ENCODE peak calls at places on chromosomes 6 and 20, in nine cellular contexts. One of them, this sample, is unnamed.

GRCh38 chr6:52325695-52326471 is 36.1 kb upstream of the PAQR8 start:
- DNase-seq in left colon: peak
- DNase-seq in kidney: no peak
- DNase-seq in germinal center: no peak
- DNase-seq in activated naive CD8-positive, alpha-beta T cell treated with anti-CD3 and anti-CD28 coated beads for 36 hours: no peak
- DNase-seq in mesenchymal stem cell: peak
- DNase-seq in effector CD4-positive, alpha-beta T cell: no peak
- DNase-seq in activated CD8-positive, alpha-beta memory T cell treated with anti-CD3 and anti-CD28 coated beads, Interleukin-2, amount 50 U/mL, for 4 hours: no peak
- DNase-seq in CD14-positive monocyte: no peak
- DNase-seq in this sample: no peak

GRCh38 chr20:43409041-43409913 is 48.4 kb upstream of the SRSF6 start:
- DNase-seq in kidney: no peak
- DNase-seq in activated naive CD8-positive, alpha-beta T cell treated with anti-CD3 and anti-CD28 coated beads for 36 hours: no peak
- DNase-seq in mesenchymal stem cell: peak
- DNase-seq in activated CD8-positive, alpha-beta memory T cell treated with anti-CD3 and anti-CD28 coated beads, Interleukin-2, amount 50 U/mL, for 4 hours: no peak
- DNase-seq in effector CD4-positive, alpha-beta T cell: no peak
- DNase-seq in left colon: no peak
- DNase-seq in germinal center: no peak
- DNase-seq in CD14-positive monocyte: no peak
- DNase-seq in this sample: no peak

GRCh38 chr6:1586256-1586655 is 23.5 kb upstream of the FOXC1 start:
- DNase-seq in germinal center: no peak
- DNase-seq in effector CD4-positive, alpha-beta T cell: no peak
- DNase-seq in CD14-positive monocyte: no peak
- DNase-seq in activated naive CD8-positive, alpha-beta T cell treated with anti-CD3 and anti-CD28 coated beads for 36 hours: no peak
- DNase-seq in kidney: no peak
- DNase-seq in activated CD8-positive, alpha-beta memory T cell treated with anti-CD3 and anti-CD28 coated beads, Interleukin-2, amount 50 U/mL, for 4 hours: no peak
- DNase-seq in left colon: no peak
- DNase-seq in mesenchymal stem cell: no peak
- DNase-seq in this sample: no peak

GRCh38 chr6:65110031-65110430 is 597.0 kb downstream of the EYS start:
- DNase-seq in effector CD4-positive, alpha-beta T cell: no peak
- DNase-seq in left colon: no peak
- DNase-seq in activated naive CD8-positive, alpha-beta T cell treated with anti-CD3 and anti-CD28 coated beads for 36 hours: no peak
- DNase-seq in germinal center: no peak
- DNase-seq in mesenchymal stem cell: peak
- DNase-seq in CD14-positive monocyte: no peak
- DNase-seq in kidney: no peak
- DNase-seq in activated CD8-positive, alpha-beta memory T cell treated with anti-CD3 and anti-CD28 coated beads, Interleukin-2, amount 50 U/mL, for 4 hours: no peak
- DNase-seq in this sample: no peak

GRCh38 chr20:4091332-4092135 is 76.2 kb upstream of the RNF24 start:
- DNase-seq in germinal center: peak
- DNase-seq in activated CD8-positive, alpha-beta memory T cell treated with anti-CD3 and anti-CD28 coated beads, Interleukin-2, amount 50 U/mL, for 4 hours: peak
- DNase-seq in CD14-positive monocyte: no peak
- DNase-seq in left colon: no peak
- DNase-seq in effector CD4-positive, alpha-beta T cell: no peak
- DNase-seq in mesenchymal stem cell: peak
- DNase-seq in activated naive CD8-positive, alpha-beta T cell treated with anti-CD3 and anti-CD28 coated beads for 36 hours: peak
- DNase-seq in kidney: no peak
- DNase-seq in this sample: no peak

GRCh38 chr6:137867685-137868509 is 838 bp downstream of the TNFAIP3 start:
- DNase-seq in activated naive CD8-positive, alpha-beta T cell treated with anti-CD3 and anti-CD28 coated beads for 36 hours: no peak
- DNase-seq in effector CD4-positive, alpha-beta T cell: peak
- DNase-seq in germinal center: peak
- DNase-seq in mesenchymal stem cell: peak
- DNase-seq in activated CD8-positive, alpha-beta memory T cell treated with anti-CD3 and anti-CD28 coated beads, Interleukin-2, amount 50 U/mL, for 4 hours: peak
- DNase-seq in kidney: peak
- DNase-seq in left colon: peak
- DNase-seq in CD14-positive monocyte: no peak
- DNase-seq in this sample: no peak

GRCh38 chr20:10636326-10636818 is 37.4 kb downstream of the JAG1 start:
- DNase-seq in left colon: no peak
- DNase-seq in effector CD4-positive, alpha-beta T cell: no peak
- DNase-seq in activated CD8-positive, alpha-beta memory T cell treated with anti-CD3 and anti-CD28 coated beads, Interleukin-2, amount 50 U/mL, for 4 hours: no peak
- DNase-seq in mesenchymal stem cell: peak
- DNase-seq in activated naive CD8-positive, alpha-beta T cell treated with anti-CD3 and anti-CD28 coated beads for 36 hours: no peak
- DNase-seq in CD14-positive monocyte: no peak
- DNase-seq in kidney: peak
- DNase-seq in germinal center: no peak
- DNase-seq in this sample: no peak

GRCh38 chr20:13022401-13023170 is 13.8 kb downstream of the SPTLC3 start:
- DNase-seq in effector CD4-positive, alpha-beta T cell: no peak
- DNase-seq in mesenchymal stem cell: peak
- DNase-seq in kidney: no peak
- DNase-seq in germinal center: no peak
- DNase-seq in activated naive CD8-positive, alpha-beta T cell treated with anti-CD3 and anti-CD28 coated beads for 36 hours: no peak
- DNase-seq in activated CD8-positive, alpha-beta memory T cell treated with anti-CD3 and anti-CD28 coated beads, Interleukin-2, amount 50 U/mL, for 4 hours: no peak
- DNase-seq in CD14-positive monocyte: no peak
- DNase-seq in left colon: no peak
- DNase-seq in this sample: no peak

GRCh38 chr6:11692451-11693376 is 85.9 kb downstream of the ADTRP start:
- DNase-seq in effector CD4-positive, alpha-beta T cell: no peak
- DNase-seq in activated CD8-positive, alpha-beta memory T cell treated with anti-CD3 and anti-CD28 coated beads, Interleukin-2, amount 50 U/mL, for 4 hours: no peak
- DNase-seq in germinal center: no peak
- DNase-seq in left colon: no peak
- DNase-seq in mesenchymal stem cell: no peak
- DNase-seq in activated naive CD8-positive, alpha-beta T cell treated with anti-CD3 and anti-CD28 coated beads for 36 hours: no peak
- DNase-seq in kidney: no peak
- DNase-seq in CD14-positive monocyte: no peak
- DNase-seq in this sample: no peak

GRCh38 chr6:24861934-24862333 is 63.2 kb upstream of the ARMH2 start:
- DNase-seq in kidney: no peak
- DNase-seq in activated naive CD8-positive, alpha-beta T cell treated with anti-CD3 and anti-CD28 coated beads for 36 hours: no peak
- DNase-seq in left colon: no peak
- DNase-seq in effector CD4-positive, alpha-beta T cell: no peak
- DNase-seq in germinal center: peak
- DNase-seq in mesenchymal stem cell: no peak
- DNase-seq in CD14-positive monocyte: no peak
- DNase-seq in activated CD8-positive, alpha-beta memory T cell treated with anti-CD3 and anti-CD28 coated beads, Interleukin-2, amount 50 U/mL, for 4 hours: no peak
- DNase-seq in this sample: no peak

GRCh38 chr20:59598625-59599310 is 5.6 kb upstream of the PHACTR3 start:
- DNase-seq in activated naive CD8-positive, alpha-beta T cell treated with anti-CD3 and anti-CD28 coated beads for 36 hours: peak
- DNase-seq in mesenchymal stem cell: no peak
- DNase-seq in CD14-positive monocyte: peak
- DNase-seq in germinal center: peak
- DNase-seq in left colon: no peak
- DNase-seq in activated CD8-positive, alpha-beta memory T cell treated with anti-CD3 and anti-CD28 coated beads, Interleukin-2, amount 50 U/mL, for 4 hours: no peak
- DNase-seq in effector CD4-positive, alpha-beta T cell: no peak
- DNase-seq in kidney: no peak
- DNase-seq in this sample: peak

GRCh38 chr6:2103644-2104523 is 141.5 kb downstream of the GMDS start:
- DNase-seq in CD14-positive monocyte: no peak
- DNase-seq in left colon: no peak
- DNase-seq in activated naive CD8-positive, alpha-beta T cell treated with anti-CD3 and anti-CD28 coated beads for 36 hours: no peak
- DNase-seq in germinal center: peak
- DNase-seq in activated CD8-positive, alpha-beta memory T cell treated with anti-CD3 and anti-CD28 coated beads, Interleukin-2, amount 50 U/mL, for 4 hours: no peak
- DNase-seq in kidney: no peak
- DNase-seq in effector CD4-positive, alpha-beta T cell: no peak
- DNase-seq in mesenchymal stem cell: peak
- DNase-seq in this sample: no peak

GRCh38 chr20:44026932-44027685 is 112.5 kb downstream of the TOX2 start:
- DNase-seq in left colon: no peak
- DNase-seq in activated naive CD8-positive, alpha-beta T cell treated with anti-CD3 and anti-CD28 coated beads for 36 hours: no peak
- DNase-seq in germinal center: no peak
- DNase-seq in kidney: no peak
- DNase-seq in mesenchymal stem cell: no peak
- DNase-seq in effector CD4-positive, alpha-beta T cell: no peak
- DNase-seq in activated CD8-positive, alpha-beta memory T cell treated with anti-CD3 and anti-CD28 coated beads, Interleukin-2, amount 50 U/mL, for 4 hours: no peak
- DNase-seq in CD14-positive monocyte: no peak
- DNase-seq in this sample: no peak

GRCh38 chr6:82783587-82784253 is 281.9 kb downstream of the UBE3D start:
- DNase-seq in mesenchymal stem cell: no peak
- DNase-seq in effector CD4-positive, alpha-beta T cell: no peak
- DNase-seq in kidney: no peak
- DNase-seq in activated CD8-positive, alpha-beta memory T cell treated with anti-CD3 and anti-CD28 coated beads, Interleukin-2, amount 50 U/mL, for 4 hours: no peak
- DNase-seq in activated naive CD8-positive, alpha-beta T cell treated with anti-CD3 and anti-CD28 coated beads for 36 hours: no peak
- DNase-seq in CD14-positive monocyte: no peak
- DNase-seq in left colon: no peak
- DNase-seq in germinal center: no peak
- DNase-seq in this sample: no peak

GRCh38 chr20:13857304-13857703 is 72.5 kb downstream of the NDUFAF5 start:
- DNase-seq in effector CD4-positive, alpha-beta T cell: no peak
- DNase-seq in activated CD8-positive, alpha-beta memory T cell treated with anti-CD3 and anti-CD28 coated beads, Interleukin-2, amount 50 U/mL, for 4 hours: no peak
- DNase-seq in mesenchymal stem cell: no peak
- DNase-seq in activated naive CD8-positive, alpha-beta T cell treated with anti-CD3 and anti-CD28 coated beads for 36 hours: no peak
- DNase-seq in CD14-positive monocyte: no peak
- DNase-seq in left colon: no peak
- DNase-seq in germinal center: no peak
- DNase-seq in kidney: no peak
- DNase-seq in this sample: peak

GRCh38 chr6:41371461-41371991 is 36.1 kb downstream of the NCR2 start:
- DNase-seq in activated naive CD8-positive, alpha-beta T cell treated with anti-CD3 and anti-CD28 coated beads for 36 hours: peak
- DNase-seq in germinal center: no peak
- DNase-seq in mesenchymal stem cell: peak
- DNase-seq in kidney: peak
- DNase-seq in CD14-positive monocyte: no peak
- DNase-seq in activated CD8-positive, alpha-beta memory T cell treated with anti-CD3 and anti-CD28 coated beads, Interleukin-2, amount 50 U/mL, for 4 hours: no peak
- DNase-seq in effector CD4-positive, alpha-beta T cell: no peak
- DNase-seq in left colon: peak
- DNase-seq in this sample: no peak

GRCh38 chr6:121426686-121427085 is 8.8 kb upstream of the GJA1 start:
- DNase-seq in CD14-positive monocyte: no peak
- DNase-seq in activated CD8-positive, alpha-beta memory T cell treated with anti-CD3 and anti-CD28 coated beads, Interleukin-2, amount 50 U/mL, for 4 hours: no peak
- DNase-seq in effector CD4-positive, alpha-beta T cell: no peak
- DNase-seq in kidney: no peak
- DNase-seq in activated naive CD8-positive, alpha-beta T cell treated with anti-CD3 and anti-CD28 coated beads for 36 hours: no peak
- DNase-seq in left colon: no peak
- DNase-seq in mesenchymal stem cell: no peak
- DNase-seq in germinal center: no peak
- DNase-seq in this sample: no peak

GRCh38 chr6:75563032-75563431 is 38.6 kb upstream of the SENP6 start:
- DNase-seq in mesenchymal stem cell: peak
- DNase-seq in activated naive CD8-positive, alpha-beta T cell treated with anti-CD3 and anti-CD28 coated beads for 36 hours: no peak
- DNase-seq in effector CD4-positive, alpha-beta T cell: no peak
- DNase-seq in activated CD8-positive, alpha-beta memory T cell treated with anti-CD3 and anti-CD28 coated beads, Interleukin-2, amount 50 U/mL, for 4 hours: no peak
- DNase-seq in left colon: no peak
- DNase-seq in germinal center: peak
- DNase-seq in CD14-positive monocyte: no peak
- DNase-seq in kidney: no peak
- DNase-seq in this sample: no peak

GRCh38 chr6:84197708-84198107 is 29.7 kb downstream of the CEP162 start:
- DNase-seq in left colon: no peak
- DNase-seq in effector CD4-positive, alpha-beta T cell: no peak
- DNase-seq in mesenchymal stem cell: no peak
- DNase-seq in activated CD8-positive, alpha-beta memory T cell treated with anti-CD3 and anti-CD28 coated beads, Interleukin-2, amount 50 U/mL, for 4 hours: no peak
- DNase-seq in germinal center: no peak
- DNase-seq in activated naive CD8-positive, alpha-beta T cell treated with anti-CD3 and anti-CD28 coated beads for 36 hours: no peak
- DNase-seq in kidney: no peak
- DNase-seq in CD14-positive monocyte: no peak
- DNase-seq in this sample: no peak

GRCh38 chr6:83151114-83151513 is 42.0 kb downstream of the PGM3 start:
- DNase-seq in activated naive CD8-positive, alpha-beta T cell treated with anti-CD3 and anti-CD28 coated beads for 36 hours: no peak
- DNase-seq in effector CD4-positive, alpha-beta T cell: no peak
- DNase-seq in CD14-positive monocyte: no peak
- DNase-seq in left colon: no peak
- DNase-seq in activated CD8-positive, alpha-beta memory T cell treated with anti-CD3 and anti-CD28 coated beads, Interleukin-2, amount 50 U/mL, for 4 hours: no peak
- DNase-seq in germinal center: no peak
- DNase-seq in mesenchymal stem cell: peak
- DNase-seq in kidney: no peak
- DNase-seq in this sample: no peak

GRCh38 chr20:444862-445426 is 17.4 kb downstream of the TBC1D20 start:
- DNase-seq in activated CD8-positive, alpha-beta memory T cell treated with anti-CD3 and anti-CD28 coated beads, Interleukin-2, amount 50 U/mL, for 4 hours: no peak
- DNase-seq in kidney: no peak
- DNase-seq in left colon: no peak
- DNase-seq in activated naive CD8-positive, alpha-beta T cell treated with anti-CD3 and anti-CD28 coated beads for 36 hours: no peak
- DNase-seq in mesenchymal stem cell: peak
- DNase-seq in germinal center: no peak
- DNase-seq in effector CD4-positive, alpha-beta T cell: no peak
- DNase-seq in CD14-positive monocyte: no peak
- DNase-seq in this sample: no peak

GRCh38 chr6:96116674-96117073 is 100.9 kb downstream of the FUT9 start:
- DNase-seq in CD14-positive monocyte: no peak
- DNase-seq in left colon: no peak
- DNase-seq in effector CD4-positive, alpha-beta T cell: no peak
- DNase-seq in kidney: no peak
- DNase-seq in activated naive CD8-positive, alpha-beta T cell treated with anti-CD3 and anti-CD28 coated beads for 36 hours: no peak
- DNase-seq in mesenchymal stem cell: no peak
- DNase-seq in germinal center: no peak
- DNase-seq in activated CD8-positive, alpha-beta memory T cell treated with anti-CD3 and anti-CD28 coated beads, Interleukin-2, amount 50 U/mL, for 4 hours: no peak
- DNase-seq in this sample: no peak

GRCh38 chr20:51763965-51764602 is 4.1 kb downstream of the ATP9A start:
- DNase-seq in kidney: no peak
- DNase-seq in activated CD8-positive, alpha-beta memory T cell treated with anti-CD3 and anti-CD28 coated beads, Interleukin-2, amount 50 U/mL, for 4 hours: no peak
- DNase-seq in CD14-positive monocyte: no peak
- DNase-seq in mesenchymal stem cell: peak
- DNase-seq in effector CD4-positive, alpha-beta T cell: no peak
- DNase-seq in left colon: no peak
- DNase-seq in germinal center: no peak
- DNase-seq in activated naive CD8-positive, alpha-beta T cell treated with anti-CD3 and anti-CD28 coated beads for 36 hours: no peak
- DNase-seq in this sample: no peak

GRCh38 chr6:22929228-22929627 is 359.9 kb downstream of the HDGFL1 start:
- DNase-seq in activated CD8-positive, alpha-beta memory T cell treated with anti-CD3 and anti-CD28 coated beads, Interleukin-2, amount 50 U/mL, for 4 hours: no peak
- DNase-seq in germinal center: no peak
- DNase-seq in kidney: no peak
- DNase-seq in effector CD4-positive, alpha-beta T cell: no peak
- DNase-seq in CD14-positive monocyte: no peak
- DNase-seq in left colon: no peak
- DNase-seq in mesenchymal stem cell: no peak
- DNase-seq in activated naive CD8-positive, alpha-beta T cell treated with anti-CD3 and anti-CD28 coated beads for 36 hours: no peak
- DNase-seq in this sample: no peak

GRCh38 chr6:150036081-150036480 is 10.7 kb upstream of the RAET1L start:
- DNase-seq in CD14-positive monocyte: no peak
- DNase-seq in mesenchymal stem cell: no peak
- DNase-seq in kidney: no peak
- DNase-seq in activated naive CD8-positive, alpha-beta T cell treated with anti-CD3 and anti-CD28 coated beads for 36 hours: no peak
- DNase-seq in activated CD8-positive, alpha-beta memory T cell treated with anti-CD3 and anti-CD28 coated beads, Interleukin-2, amount 50 U/mL, for 4 hours: no peak
- DNase-seq in effector CD4-positive, alpha-beta T cell: no peak
- DNase-seq in germinal center: no peak
- DNase-seq in left colon: no peak
- DNase-seq in this sample: no peak

This sample was measured in amygdala.